ENCODE peak calls at places on chromosomes 1 and 21, in eight cellular contexts. W, Z, O, S, E, V, X and F are unnamed samples. For H3K4me1, the result is how much of the 10 kb centered on the place peaks cover.

GRCh38 chr1:106222415-106222814 is 834.1 kb upstream of the PRMT6 start:
- DNase-seq in S (no peak), E (peak), V (no peak), O (no peak), W (no peak), Z (no peak), X (no peak), F (no peak)

GRCh38 chr1:85801520-85801919 is 93.3 kb upstream of the ZNHIT6 start:
- DNase-seq in W (no peak), S (no peak), X (no peak), Z (peak), E (no peak), V (no peak), O (no peak), F (no peak)

GRCh38 chr1:6870086-6870485 is 84.8 kb downstream of the CAMTA1 start:
- DNase-seq in S (no peak), X (no peak), O (no peak), V (no peak), E (no peak), Z (no peak), W (peak), F (no peak)

GRCh38 chr1:154474802-154475201 is 27.2 kb upstream of the TDRD10 start:
- DNase-seq in X (no peak), S (no peak), O (no peak), Z (peak), W (peak), E (no peak), V (no peak), F (no peak)

GRCh38 chr1:19260211-19261138 is 8.9 kb downstream of the MRTO4 start:
- DNase-seq in S (no peak), Z (peak), E (no peak), O (peak), V (no peak), W (peak), X (no peak), F (no peak)

GRCh38 chr1:27539901-27540861 is 50.2 kb upstream of the WASF2 start:
- DNase-seq in S (no peak), O (peak), X (no peak), Z (peak), W (peak), V (no peak), E (peak), F (no peak)

GRCh38 chr1:41221995-41222991 is 19.8 kb downstream of the SCMH1 start:
- DNase-seq in E (no peak), W (no peak), O (no peak), V (no peak), X (no peak), Z (no peak), S (no peak), F (no peak)

GRCh38 chr1:184597652-184598357 is 156.9 kb downstream of the EDEM3 start:
- DNase-seq in W (peak), Z (peak), X (no peak), V (no peak), S (no peak), O (no peak), E (no peak), F (no peak)

GRCh38 chr21:46428987-46429710 is 29.5 kb upstream of the DIP2A start:
- DNase-seq in S (no peak), X (no peak), O (no peak), V (no peak), E (no peak), W (no peak), Z (no peak), F (no peak)

GRCh38 chr1:3898475-3898735 is 1.7 kb downstream of the C1orf174 start:
- DNase-seq in E (no peak), V (no peak), Z (no peak), W (no peak), X (no peak), O (no peak), S (no peak), F (no peak)
- H3K4me3 ChIP-seq in E (no peak), V (no peak), Z (no peak), W (peak), X (no peak), O (no peak), S (no peak), F (no peak)

DNA sequence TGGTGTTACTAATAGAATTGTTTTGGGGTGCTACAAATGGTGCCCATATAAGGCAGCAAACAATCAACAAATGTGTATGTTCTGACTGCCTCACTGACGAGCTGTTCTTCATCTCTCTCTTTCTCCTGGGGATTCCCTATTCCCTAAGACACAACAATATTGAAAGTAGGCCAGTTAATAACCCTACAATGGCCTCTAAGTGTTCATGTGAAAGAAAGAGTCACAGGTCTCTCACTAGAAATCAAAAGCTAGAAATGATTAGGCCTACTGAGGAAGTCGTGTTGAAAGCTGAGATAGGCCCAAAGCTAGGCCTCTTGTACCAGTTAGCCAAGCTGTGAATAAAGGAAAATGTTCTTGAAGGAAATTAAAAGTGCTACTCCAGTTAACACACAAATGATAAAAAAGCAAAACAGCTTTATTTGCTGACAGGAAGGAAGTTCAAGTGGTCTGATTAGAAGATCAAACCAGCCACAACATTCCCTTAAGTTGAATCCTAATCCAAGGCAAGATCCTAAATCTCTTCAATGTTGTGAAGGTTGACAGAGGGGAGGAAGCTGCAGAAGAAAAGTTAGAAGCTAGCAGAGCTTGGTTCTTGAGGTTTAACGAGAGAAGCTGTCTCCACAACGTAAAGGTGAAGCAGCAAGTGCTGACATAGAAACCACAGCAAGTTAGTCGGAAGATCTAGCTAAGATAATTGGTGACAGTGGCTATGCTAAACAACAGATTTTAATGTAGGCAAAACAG is 26.3 kb downstream of the ATP2B4 start:
- DNase-seq in O (no peak), E (no peak), Z (no peak), V (peak), X (no peak), W (no peak), S (no peak), F (no peak)
- H3K4me1 ChIP-seq in O (under half), E (under half), Z (under half), V (half or more), X (half or more), W (under half), S (under half), F (under half)

GRCh38 chr1:43388021-43388575 is 1.5 kb downstream of the MED8 start:
- DNase-seq in S (no peak), Z (peak), V (no peak), E (no peak), W (no peak), O (no peak), X (no peak), F (no peak)
- H3K4me3 ChIP-seq in S (no peak), Z (peak), V (peak), E (no peak), W (peak), O (no peak), X (peak), F (no peak)

GRCh38 chr1:241767737-241768136 is 80.3 kb upstream of the EXO1 start:
- DNase-seq in X (no peak), V (no peak), O (no peak), W (no peak), E (peak), Z (no peak), S (no peak), F (no peak)
- H3K4me1 ChIP-seq in X (under half), V (under half), O (under half), W (under half), E (under half), Z (under half), S (under half), F (under half)

DNA sequence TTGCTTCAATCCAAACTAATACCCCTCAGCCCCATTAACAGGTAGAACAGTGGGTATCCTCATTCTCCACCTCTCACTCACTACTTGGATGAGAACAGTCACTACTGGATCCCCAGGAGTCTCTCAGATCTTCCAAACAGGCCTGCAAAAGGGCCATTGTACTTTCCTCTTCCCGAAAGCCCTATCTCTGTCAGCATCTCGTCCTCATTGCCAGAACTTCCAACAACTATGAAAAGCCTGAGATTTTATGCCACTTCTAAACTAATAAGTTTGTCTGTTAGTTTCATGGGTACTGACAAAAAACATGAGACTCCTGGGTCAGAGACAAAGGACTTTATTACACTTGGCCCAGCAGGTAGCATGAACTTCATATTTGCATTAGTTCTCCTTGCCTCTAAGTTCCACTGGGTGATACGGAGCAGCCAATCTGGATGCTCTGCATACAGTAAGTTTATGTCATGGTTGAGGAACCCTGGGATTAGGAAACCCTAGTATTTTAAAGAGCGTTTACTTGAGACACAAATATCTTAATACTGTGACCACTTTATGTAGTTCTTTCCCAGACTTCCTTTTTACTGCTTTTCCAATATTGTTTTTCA is 38.1 kb downstream of the VANGL2 start:
- DNase-seq in Z (no peak), V (no peak), X (no peak), E (no peak), S (no peak), O (no peak), W (no peak), F (no peak)
- H3K4me3 ChIP-seq in Z (no peak), V (peak), X (peak), E (no peak), S (no peak), O (no peak), W (no peak), F (no peak)

GRCh38 chr1:21305155-21305899 is 15.1 kb upstream of the ECE1 start:
- DNase-seq in O (no peak), Z (no peak), W (no peak), V (no peak), E (no peak), S (no peak), X (no peak), F (no peak)
- H3K4me1 ChIP-seq in O (under half), Z (half or more), W (under half), V (under half), E (under half), S (under half), X (half or more), F (under half)

GRCh38 chr1:193181526-193181925 is 4.9 kb downstream of the B3GALT2 start:
- DNase-seq in V (no peak), W (no peak), S (no peak), E (no peak), X (no peak), Z (no peak), O (no peak), F (no peak)
- H3K4me3 ChIP-seq in V (peak), W (no peak), S (no peak), E (no peak), X (peak), Z (no peak), O (no peak), F (no peak)